ENCODE peak calls at places on chromosomes 2 and 18, in four cellular contexts. G is breast epithelium, H is spleen, O is vagina. W is an unnamed sample.

GRCh38 chr2:236748385-236748784 is 178.8 kb downstream of the ACKR3 start:
- DNase-seq in H (no peak), O (no peak), G (no peak), W (no peak)

GRCh38 chr18:621181-621580 is 24.4 kb downstream of the CLUL1 start:
- DNase-seq in O (no peak), G (no peak), H (no peak), W (no peak)

GRCh38 chr2:231132126-231132525 is 7.3 kb upstream of the HTR2B start:
- DNase-seq in H (no peak), G (no peak), O (no peak), W (no peak)

GRCh38 chr18:79948719-79949411 is 2.6 kb downstream of the SLC66A2 start:
- DNase-seq in G (peak; percentile 39), O (no peak), H (peak; percentile 74), W (no peak)

GRCh38 chr2:101230541-101230993 is 22.1 kb upstream of the CNOT11 start:
- DNase-seq in H (no peak), G (no peak), O (no peak), W (no peak)

GRCh38 chr18:77911973-77912372 is 662.3 kb downstream of the GALR1 start:
- DNase-seq in O (no peak), H (no peak), G (no peak), W (no peak)

GRCh38 chr2:176531608-176532007 is 262.4 kb downstream of the MTX2 start:
- DNase-seq in O (no peak), H (no peak), G (no peak), W (no peak)

GRCh38 chr2:101731221-101732054 is 33.9 kb downstream of the MAP4K4 start:
- DNase-seq in G (no peak), O (no peak), H (no peak), W (no peak)

GRCh38 chr2:30234180-30234971 is 3.0 kb downstream of the LBH start:
- DNase-seq in G (no peak), H (peak; percentile 79), O (no peak), W (peak; percentile 72)

GRCh38 chr2:182435754-182436153 is 8.9 kb upstream of the PDE1A start:
- DNase-seq in H (no peak), O (no peak), G (no peak), W (no peak)

GRCh38 chr2:30149513-30149912 is 2.7 kb downstream of the YPEL5 start:
- DNase-seq in O (no peak), H (no peak), G (no peak), W (no peak)

GRCh38 chr2:70121627-70122372 is 34.5 kb downstream of the PCBP1 start:
- DNase-seq in O (no peak), H (peak; percentile 70), G (no peak), W (no peak)

GRCh38 chr18:57644540-57644939 is 22.9 kb upstream of the NARS1 start:
- DNase-seq in G (no peak), O (no peak), H (no peak), W (no peak)

DNA sequence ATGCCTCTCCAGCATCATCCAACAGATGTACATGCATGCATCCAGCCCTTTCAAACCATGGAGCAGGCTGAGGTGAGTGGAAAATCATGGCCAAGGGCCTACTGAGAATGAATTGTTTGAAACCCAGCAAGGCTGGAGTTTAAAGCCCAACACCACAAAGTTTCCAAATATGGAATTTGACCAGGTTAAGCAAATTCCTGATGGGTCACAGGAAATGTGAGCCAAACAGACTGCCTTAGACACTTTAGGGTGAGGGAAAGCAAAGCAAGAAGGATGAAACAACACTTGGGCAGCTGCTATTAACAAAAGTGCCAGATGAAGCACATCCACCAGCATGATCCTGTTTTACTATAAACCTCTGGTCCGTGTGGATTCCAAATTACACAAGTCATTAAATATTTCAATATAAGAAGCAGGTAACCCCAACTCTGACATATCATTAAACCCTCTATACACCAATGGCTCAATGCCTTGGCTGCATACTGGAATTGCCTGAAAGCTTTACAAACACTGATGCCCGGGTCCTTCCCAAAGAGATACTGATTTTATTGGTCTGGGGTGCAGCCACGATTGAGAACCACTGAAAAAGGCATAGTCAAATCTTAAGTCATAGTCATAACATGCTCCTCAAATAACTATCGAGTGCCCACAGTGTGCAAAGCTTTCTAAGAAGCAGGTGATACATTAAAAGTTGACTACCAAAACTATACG is 9.1 kb downstream of the KLF7 start:
- DNase-seq in H (no peak), G (no peak), O (no peak), W (no peak)
- TF ChIP-seq POLR2AphosphoS5 in H (no peak), G (no peak), O (no peak), W (no peak)

GRCh38 chr2:95238131-95238530 is 30.8 kb downstream of the ZNF892 start:
- DNase-seq in O (no peak), H (no peak), G (no peak), W (no peak)

GRCh38 chr2:95240091-95240490 is 32.8 kb downstream of the ZNF892 start:
- DNase-seq in O (no peak), G (no peak), H (no peak), W (no peak)

GRCh38 chr2:95234806-95235205 is 27.5 kb downstream of the ZNF892 start:
- DNase-seq in H (no peak), O (no peak), G (no peak), W (no peak)

GRCh38 chr2:95240556-95240955 is 33.2 kb downstream of the ZNF892 start:
- DNase-seq in O (no peak), G (no peak), H (no peak), W (no peak)
- H3K9me3 ChIP-seq in O (peaks cover 11% of the 10 kb centered on the region), G (peaks cover 22% of the 10 kb centered on the region), H (peaks cover 86% of the 10 kb centered on the region), W (no peaks in the 10 kb centered on the region)

DNA sequence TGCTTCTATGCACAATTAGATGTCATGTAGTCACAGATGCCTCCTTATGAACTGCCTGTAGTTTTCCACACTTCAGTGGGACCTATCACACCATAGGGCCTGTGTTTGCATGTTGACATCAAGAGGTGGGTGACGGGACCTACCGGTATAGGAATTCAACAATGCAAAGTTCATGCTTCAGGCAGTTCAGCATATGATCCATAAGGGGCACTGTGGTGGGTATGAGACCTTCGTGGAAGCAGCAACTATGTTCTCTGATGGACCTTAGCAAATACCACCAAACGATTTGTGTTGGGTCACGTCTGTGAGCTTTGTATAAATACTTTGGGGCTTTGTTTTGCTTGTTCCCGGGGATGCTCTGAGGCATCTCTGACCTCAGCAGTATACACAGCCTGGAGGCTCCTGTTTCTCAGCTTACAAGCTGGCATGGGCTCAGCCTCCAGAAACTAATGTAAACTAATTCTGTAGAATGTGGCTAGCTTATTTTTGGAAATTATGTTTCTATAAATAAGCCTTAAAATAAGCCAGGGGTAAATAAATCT is 111.6 kb downstream of the DTNA start:
- DNase-seq in O (no peak), G (no peak), H (no peak), W (no peak)
- TF ChIP-seq CTCF in O (no peak), G (no peak), H (no peak), W (no peak)

DNA sequence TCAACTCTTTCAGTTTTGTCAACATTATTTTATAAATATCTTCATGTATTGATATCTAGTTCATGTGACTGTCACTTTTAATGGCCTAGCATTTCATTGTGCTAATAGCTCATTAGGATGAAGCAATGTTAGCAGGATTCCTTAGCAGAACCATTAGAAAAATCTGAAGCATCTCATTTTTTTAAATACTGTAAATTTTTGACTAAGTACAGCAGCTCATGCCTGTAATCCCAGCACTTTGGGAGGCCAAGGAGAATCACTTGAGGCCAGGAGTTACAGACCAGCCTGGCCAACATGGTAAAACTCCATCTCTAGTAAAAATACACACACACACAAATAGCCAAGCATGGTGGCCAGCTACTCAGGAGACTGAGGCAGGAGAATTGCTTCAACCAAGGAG is 15.6 kb upstream of the ANTXR1 start:
- DNase-seq in O (no peak), H (no peak), G (no peak), W (no peak)
- TF ChIP-seq POLR2AphosphoS5 in O (no peak), H (no peak), G (no peak), W (no peak)

DNA sequence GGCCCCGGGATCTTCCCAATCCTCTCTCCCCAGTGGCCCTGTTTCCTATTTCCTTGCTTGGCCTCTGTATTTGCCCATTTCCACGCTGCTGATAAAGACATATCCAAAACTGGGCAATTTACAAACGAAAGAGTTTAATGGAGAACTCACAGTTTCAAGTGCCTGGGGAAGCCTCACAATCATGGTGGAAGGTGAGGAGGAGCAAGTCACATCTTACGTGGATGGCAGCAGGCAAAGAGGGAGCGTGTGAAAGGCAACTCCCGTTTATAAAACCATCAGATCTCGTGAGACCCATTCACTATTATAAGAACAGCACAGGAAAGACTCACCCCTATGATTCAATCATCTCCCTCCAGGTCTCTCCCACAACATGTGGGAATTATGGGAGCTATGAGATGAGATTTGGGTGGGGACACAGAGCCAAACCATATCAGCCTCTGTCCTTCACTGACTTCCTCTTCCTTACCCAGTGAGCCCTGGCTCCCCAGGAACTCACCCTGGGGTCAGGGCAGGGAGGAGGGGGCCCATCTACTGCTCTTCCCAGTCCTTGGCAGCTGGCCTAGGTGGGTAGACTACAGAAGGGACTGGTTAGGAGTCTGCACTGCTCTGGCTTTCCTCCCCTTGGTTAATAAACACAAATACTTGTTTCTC is 105.8 kb upstream of the MYCN start:
- DNase-seq in O (no peak), G (no peak), H (no peak), W (no peak)
- H3K9me3 ChIP-seq in O (no peaks in the 10 kb centered on the region), G (no peaks in the 10 kb centered on the region), H (no peaks in the 10 kb centered on the region), W (no peaks in the 10 kb centered on the region)